ENCODE peak calls at places on chromosomes 11 and 22, in eight cellular contexts. X, B, W, D, L, C, I and Z are unnamed samples.
A peak's percentile ranks its signal among the peaks of the same experiment; 100 is the strongest.

GRCh38 chr11:128512478-128513127 is 74.8 kb downstream of the ETS1 start:
- DNase-seq in X (no peak), B (peak; percentile 62), W (no peak), D (no peak), L (no peak), C (no peak), I (no peak), Z (no peak)

GRCh38 chr11:34613462-34614183 is 7.3 kb upstream of the EHF start:
- DNase-seq in X (peak; percentile 59), B (no peak), W (no peak), D (no peak), L (no peak), C (no peak), I (no peak), Z (peak; percentile 4)

GRCh38 chr11:109026891-109027489 is 362.1 kb downstream of the DDX10 start:
- DNase-seq in X (no peak), B (no peak), W (no peak), D (no peak), L (no peak), C (no peak), I (peak; percentile 77), Z (no peak)

GRCh38 chr22:38298312-38299000 is 18.8 kb downstream of the CSNK1E start:
- DNase-seq in X (peak; percentile 16), B (peak; percentile 52), W (no peak), D (no peak), L (no peak), C (no peak), I (peak; percentile 100), Z (no peak)

GRCh38 chr22:36546092-36546804 is 17.3 kb upstream of the EIF3D start:
- DNase-seq in X (peak; percentile 72), B (no peak), W (peak; percentile 53), D (no peak), L (no peak), C (peak; percentile 22), I (peak; percentile 72), Z (no peak)

GRCh38 chr11:8092587-8093424 is 11.8 kb downstream of the TUB start:
- DNase-seq in X (peak; percentile 32), B (peak; percentile 24), W (peak; percentile 75), D (peak; percentile 75), L (peak; percentile 74), C (peak; percentile 11), I (peak; percentile 82), Z (peak; percentile 80)

GRCh38 chr11:46285594-46286033 is 8.2 kb downstream of the CREB3L1 start:
- DNase-seq in X (no peak), B (no peak), W (no peak), D (no peak), L (no peak), C (no peak), I (peak; percentile 71), Z (no peak)

GRCh38 chr11:106399075-106399500 is 321.6 kb downstream of the AASDHPPT start:
- DNase-seq in X (no peak), B (no peak), W (no peak), D (no peak), L (peak; percentile 52), C (no peak), I (peak; percentile 100), Z (no peak)

GRCh38 chr22:16970446-16970845 is 37.6 kb downstream of the GAB4 start:
- DNase-seq in X (no peak), B (no peak), W (no peak), D (no peak), L (no peak), C (peak; percentile 22), I (no peak), Z (no peak)

GRCh38 chr11:69700278-69701140 is 3.3 kb downstream of the FGF19 start:
- DNase-seq in X (no peak), B (no peak), W (no peak), D (peak; percentile 64), L (no peak), C (peak; percentile 60), I (peak; percentile 77), Z (no peak)

GRCh38 chr11:43852057-43852636 is 28.5 kb upstream of the ALKBH3 start:
- DNase-seq in X (peak; percentile 45), B (peak; percentile 51), W (peak; percentile 66), D (peak; percentile 56), L (peak; percentile 45), C (peak; percentile 56), I (peak; percentile 95), Z (peak; percentile 40)